ENCODE peak calls at places on chromosome 2, in six cellular contexts. S, A, Y, D, P and T are unnamed samples.

GRCh38 chr2:211367252-211367651 is 810.9 kb downstream of the CPS1 start:
- DNase-seq in S (no peak), A (no peak), Y (no peak), D (peak), P (no peak), T (no peak)

GRCh38 chr2:197075754-197076337 is 149.3 kb upstream of the PGAP1 start:
- DNase-seq in S (no peak), A (no peak), Y (peak), D (no peak), P (no peak), T (no peak)

GRCh38 chr2:9318461-9319337 is 104.6 kb downstream of the ITGB1BP1 start:
- DNase-seq in S (no peak), A (no peak), Y (no peak), D (no peak), P (no peak), T (no peak)

GRCh38 chr2:85445316-85446295 is 27.1 kb downstream of the SH2D6 start:
- DNase-seq in S (no peak), A (peak), Y (no peak), D (peak), P (no peak), T (no peak)

GRCh38 chr2:197279997-197280756 is 30.4 kb downstream of the ANKRD44 start:
- DNase-seq in S (no peak), A (no peak), Y (no peak), D (no peak), P (no peak), T (no peak)

GRCh38 chr2:232230557-232230956 is 148.0 kb upstream of the ALPP start:
- DNase-seq in S (no peak), A (no peak), Y (peak), D (no peak), P (no peak), T (no peak)

GRCh38 chr2:216551234-216551633 is 52.6 kb downstream of the RPL37A start:
- DNase-seq in S (no peak), A (no peak), Y (no peak), D (peak), P (no peak), T (no peak)

GRCh38 chr2:240925191-240925575 is 19.0 kb downstream of the CROCC2 start:
- DNase-seq in S (peak), A (no peak), Y (peak), D (no peak), P (no peak), T (no peak)

GRCh38 chr2:136072616-136073015 is 45.3 kb downstream of the CXCR4 start:
- DNase-seq in S (no peak), A (no peak), Y (no peak), D (no peak), P (no peak), T (no peak)

GRCh38 chr2:121790276-121790956 is 35.0 kb downstream of the TSN start:
- DNase-seq in S (no peak), A (no peak), Y (no peak), D (peak), P (no peak), T (peak)

GRCh38 chr2:84880645-84881521 is at the start of gene TRABD2A:
- DNase-seq in S (no peak), A (no peak), Y (peak), D (no peak), P (no peak), T (no peak)

GRCh38 chr2:37471994-37472393 is 127.6 kb downstream of the QPCT start:
- DNase-seq in S (no peak), A (no peak), Y (peak), D (no peak), P (no peak), T (no peak)

GRCh38 chr2:228559774-228560415 is 378.4 kb upstream of the SPHKAP start:
- DNase-seq in S (no peak), A (no peak), Y (no peak), D (no peak), P (no peak), T (no peak)

GRCh38 chr2:171347591-171348032 is 86.2 kb downstream of the METTL8 start:
- DNase-seq in S (no peak), A (no peak), Y (no peak), D (no peak), P (no peak), T (no peak)